ENCODE peak calls at places on chromosome 1, in seven cellular contexts. U, M, F, L, A, I and G are unnamed samples.

GRCh38 chr1:214404154-214404553 is 123.2 kb downstream of the SMYD2 start:
- DNase-seq in L (no peak), F (no peak), A (no peak), U (no peak), M (peak; percentile 86), I (no peak), G (no peak)

GRCh38 chr1:244964112-244964971 is 100.0 kb upstream of the HNRNPU start:
- DNase-seq in M (peak; percentile 60), L (no peak), U (no peak), A (no peak), F (no peak), I (no peak), G (peak; percentile 31)

GRCh38 chr1:201011616-201012015 is 11.9 kb downstream of the KIF21B start:
- DNase-seq in F (no peak), L (no peak), I (no peak), A (no peak), U (no peak), M (no peak), G (no peak)

GRCh38 chr1:109786531-109787021 is 22.9 kb upstream of the EPS8L3 start:
- DNase-seq in I (no peak), M (no peak), A (no peak), L (no peak), U (peak; percentile 20), F (no peak), G (peak; percentile 25)

GRCh38 chr1:206589206-206589605 is 23.1 kb downstream of the EIF2D start:
- DNase-seq in A (no peak), I (no peak), L (no peak), U (peak; percentile 48), M (peak; percentile 80), F (peak; percentile 48), G (no peak)

GRCh38 chr1:77370588-77371306 is 88.9 kb downstream of the AK5 start:
- DNase-seq in M (peak; percentile 91), A (no peak), L (no peak), U (no peak), I (no peak), F (peak; percentile 58), G (no peak)

GRCh38 chr1:206590025-206590834 is 22.0 kb downstream of the EIF2D start:
- DNase-seq in I (peak; percentile 42), L (no peak), F (no peak), A (no peak), U (no peak), M (peak; percentile 85), G (no peak)

GRCh38 chr1:40153073-40153770 is 8.0 kb upstream of the RLF start:
- DNase-seq in I (no peak), U (no peak), M (peak; percentile 34), L (peak; percentile 4), F (peak; percentile 19), A (peak; percentile 26), G (no peak)